ENCODE peak calls at places on chromosome 17, in four cellular contexts. X is H9, O is K562, Q is mammary epithelial cell. U is an unnamed sample. For H3K27me3 and H3K4me1, the result is how much of the 10 kb centered on the place peaks cover.

GRCh38 chr17:41692722-41693521 is 4.2 kb downstream of the EIF1 start:
- DNase-seq in X (no peak), O (no peak), Q (peak), U (peak)

GRCh38 chr17:73906896-73907600 is 262.8 kb upstream of the SDK2 start:
- DNase-seq in X (no peak), O (no peak), Q (no peak), U (no peak)

GRCh38 chr17:67435122-67435521 is 58.0 kb downstream of the PITPNC1 start:
- DNase-seq in X (no peak), O (no peak), Q (no peak), U (no peak)

GRCh38 chr17:3411070-3411469 is at the start of gene OR3A3:
- DNase-seq in X (no peak), O (no peak), Q (no peak), U (no peak)

GRCh38 chr17:1143573-1143972 is 36.2 kb downstream of the ABR start:
- DNase-seq in X (no peak), O (no peak), Q (no peak), U (peak)

GRCh38 chr17:30812218-30813177 is 12.0 kb downstream of the CRLF3 start:
- DNase-seq in X (no peak), O (no peak), Q (peak), U (peak)

GRCh38 chr17:69405096-69405495 is 9.4 kb upstream of the MAP2K6 start:
- DNase-seq in X (no peak), O (no peak), Q (no peak), U (no peak)

GRCh38 chr17:46777943-46778915 is 40.3 kb downstream of the WNT3 start:
- DNase-seq in X (no peak), O (peak), Q (no peak), U (no peak)

GRCh38 chr17:3433741-3434140 is at the start of gene OR1E2:
- DNase-seq in X (no peak), O (no peak), Q (no peak), U (no peak)

GRCh38 chr17:72118588-72119279 is 2.1 kb upstream of the SOX9 start:
- DNase-seq in X (peak), O (peak), Q (peak), U (peak)

GRCh38 chr17:69314246-69315030 is 12.5 kb downstream of the ABCA5 start:
- DNase-seq in X (no peak), O (no peak), Q (no peak), U (peak)

GRCh38 chr17:77439382-77440013 is 298.7 kb downstream of the SEC14L1 start:
- DNase-seq in X (no peak), O (no peak), Q (no peak), U (peak)

GRCh38 chr17:4944554-4945175 is 3.7 kb downstream of the PFN1 start:
- DNase-seq in X (peak), O (no peak), Q (no peak), U (no peak)

GRCh38 chr17:2511462-2512369 is at the start of gene METTL16:
- DNase-seq in X (peak), O (peak), Q (peak), U (peak)

GRCh38 chr17:43134774-43135453 is 9.8 kb upstream of the BRCA1 start:
- DNase-seq in X (peak), O (no peak), Q (no peak), U (no peak)

GRCh38 chr17:36001109-36001735 is at the start of gene CCL15:
- DNase-seq in X (peak), O (no peak), Q (no peak), U (no peak)

GRCh38 chr17:5502552-5502951 is 16.2 kb downstream of the MIS12 start:
- DNase-seq in X (no peak), O (no peak), Q (no peak), U (no peak)

GRCh38 chr17:78130439-78131101 is at the start of gene TMC8:
- DNase-seq in X (peak), O (peak), Q (no peak), U (no peak)

GRCh38 chr17:78745407-78746088 is 36.5 kb downstream of the CYTH1 start:
- DNase-seq in X (no peak), O (peak), Q (no peak), U (peak)

GRCh38 chr17:40086150-40087044 is 14.0 kb downstream of the NR1D1 start:
- DNase-seq in X (peak), O (peak), Q (no peak), U (peak)

GRCh38 chr17:13864551-13864950 is 204.8 kb upstream of the COX10 start:
- DNase-seq in X (no peak), O (no peak), Q (no peak), U (peak)

GRCh38 chr17:31654936-31655335 is 204.1 kb downstream of the COPRS start:
- DNase-seq in X (no peak), O (no peak), Q (peak), U (no peak)

GRCh38 chr17:45841883-45842525 is 2.7 kb upstream of the SPPL2C start:
- DNase-seq in X (no peak), O (no peak), Q (peak), U (no peak)

GRCh38 chr17:37791434-37791833 is 46.6 kb upstream of the HNF1B start:
- DNase-seq in X (peak), O (peak), Q (peak), U (no peak)

GRCh38 chr17:43530303-43531081 is 15.6 kb downstream of the ETV4 start:
- DNase-seq in X (peak), O (peak), Q (peak), U (peak)

GRCh38 chr17:77471984-77472836 is 331.4 kb downstream of the SEC14L1 start:
- DNase-seq in X (peak), O (peak), Q (peak), U (peak)

GRCh38 chr17:77824780-77825280 is 133.7 kb upstream of the TNRC6C start:
- DNase-seq in X (peak), O (no peak), Q (no peak), U (no peak)

GRCh38 chr17:8038954-8039610 is at the start of gene ALOX15B:
- DNase-seq in X (peak), O (no peak), Q (no peak), U (no peak)

GRCh38 chr17:19495828-19496227 is 37.8 kb upstream of the SLC47A1 start:
- DNase-seq in X (no peak), O (no peak), Q (no peak), U (no peak)

GRCh38 chr17:65698381-65699061 is 137.1 kb upstream of the AXIN2 start:
- DNase-seq in X (no peak), O (no peak), Q (no peak), U (peak)
- H3K9ac ChIP-seq in X (no peak), O (no peak), Q (no peak), U (no peak)

GRCh38 chr17:80478487-80479245 is 2.3 kb upstream of the NPTX1 start:
- DNase-seq in X (no peak), O (no peak), Q (no peak), U (peak)

GRCh38 chr17:80477647-80478478 is 1.5 kb upstream of the NPTX1 start:
- DNase-seq in X (peak), O (peak), Q (peak), U (peak)

GRCh38 chr17:80474933-80475915 is 1.2 kb downstream of the NPTX1 start:
- DNase-seq in X (no peak), O (no peak), Q (no peak), U (peak)

GRCh38 chr17:80475949-80476876 is at the start of gene NPTX1:
- DNase-seq in X (no peak), O (no peak), Q (no peak), U (peak)

GRCh38 chr17:80476877-80477646 is 655 bp upstream of the NPTX1 start:
- DNase-seq in X (no peak), O (no peak), Q (no peak), U (peak)
- H3K27me3 ChIP-seq in X (half or more), O (half or more), Q (half or more), U (under half)

GRCh38 chr17:47952181-47953021 is 5.3 kb downstream of the PRR15L start:
- DNase-seq in X (no peak), O (no peak), Q (no peak), U (no peak)
- H3K4me1 ChIP-seq in X (under half), O (under half), Q (under half), U (under half)

DNA sequence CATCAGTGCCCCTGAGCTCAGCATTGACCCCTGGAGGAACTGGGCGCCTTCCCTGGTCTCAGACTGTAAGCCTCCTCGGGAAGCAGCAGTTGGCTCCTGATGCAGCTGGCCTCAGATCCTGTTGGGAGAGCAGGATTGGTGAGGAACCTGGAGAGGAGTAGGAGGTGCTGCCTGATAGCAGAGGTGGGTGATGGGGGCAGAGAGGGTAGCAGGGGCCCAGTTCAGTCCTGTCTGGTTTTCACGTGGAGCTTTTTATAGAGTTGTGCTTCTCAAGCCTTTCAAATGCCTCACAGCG is 23.8 kb upstream of the ZNF750 start:
- DNase-seq in X (no peak), O (no peak), Q (no peak), U (no peak)
- H3K9ac ChIP-seq in X (no peak), O (peak), Q (no peak), U (no peak)

DNA sequence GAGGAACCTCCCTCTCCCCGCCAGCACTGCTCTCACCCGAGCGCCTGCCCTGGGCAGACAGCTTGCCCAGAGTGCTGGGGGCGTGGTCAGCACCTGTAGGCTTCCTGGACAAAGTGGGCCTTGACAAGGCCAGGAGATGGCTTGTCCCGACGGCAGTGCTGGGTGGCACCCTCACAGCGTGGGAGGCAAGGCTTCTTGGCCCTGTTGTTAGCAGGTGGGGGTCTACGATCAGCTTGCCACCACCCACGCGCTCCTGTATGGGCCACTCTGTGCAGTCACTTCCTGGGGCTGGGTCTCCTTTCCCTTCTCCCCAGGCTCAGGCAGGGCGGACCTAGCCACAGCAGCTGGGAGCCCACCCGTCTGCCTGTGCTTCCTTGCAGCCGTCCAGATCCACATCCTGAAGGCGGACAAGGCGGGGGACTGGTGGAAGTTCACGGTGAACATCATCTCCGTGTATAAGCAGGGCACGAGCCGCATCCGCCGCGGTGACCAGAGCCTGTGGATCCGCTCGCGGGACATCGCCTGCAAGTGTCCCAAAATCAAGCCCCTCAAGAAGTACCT is 218.0 kb downstream of the NTN1 start:
- DNase-seq in X (peak), O (no peak), Q (no peak), U (no peak)
- H3K27me3 ChIP-seq in X (under half), O (under half), Q (under half), U (under half)

GRCh38 chr17:82244413-82245140 is 15.7 kb downstream of the SLC16A3 start:
- DNase-seq in X (no peak), O (no peak), Q (no peak), U (peak)

GRCh38 chr17:82242977-82243647 is 14.3 kb downstream of the SLC16A3 start:
- DNase-seq in X (no peak), O (no peak), Q (peak), U (peak)

GRCh38 chr17:82242698-82242976 is 13.8 kb downstream of the SLC16A3 start:
- DNase-seq in X (no peak), O (no peak), Q (no peak), U (no peak)

GRCh38 chr17:82245144-82246039 is 16.6 kb downstream of the SLC16A3 start:
- DNase-seq in X (peak), O (no peak), Q (peak), U (no peak)

DNA sequence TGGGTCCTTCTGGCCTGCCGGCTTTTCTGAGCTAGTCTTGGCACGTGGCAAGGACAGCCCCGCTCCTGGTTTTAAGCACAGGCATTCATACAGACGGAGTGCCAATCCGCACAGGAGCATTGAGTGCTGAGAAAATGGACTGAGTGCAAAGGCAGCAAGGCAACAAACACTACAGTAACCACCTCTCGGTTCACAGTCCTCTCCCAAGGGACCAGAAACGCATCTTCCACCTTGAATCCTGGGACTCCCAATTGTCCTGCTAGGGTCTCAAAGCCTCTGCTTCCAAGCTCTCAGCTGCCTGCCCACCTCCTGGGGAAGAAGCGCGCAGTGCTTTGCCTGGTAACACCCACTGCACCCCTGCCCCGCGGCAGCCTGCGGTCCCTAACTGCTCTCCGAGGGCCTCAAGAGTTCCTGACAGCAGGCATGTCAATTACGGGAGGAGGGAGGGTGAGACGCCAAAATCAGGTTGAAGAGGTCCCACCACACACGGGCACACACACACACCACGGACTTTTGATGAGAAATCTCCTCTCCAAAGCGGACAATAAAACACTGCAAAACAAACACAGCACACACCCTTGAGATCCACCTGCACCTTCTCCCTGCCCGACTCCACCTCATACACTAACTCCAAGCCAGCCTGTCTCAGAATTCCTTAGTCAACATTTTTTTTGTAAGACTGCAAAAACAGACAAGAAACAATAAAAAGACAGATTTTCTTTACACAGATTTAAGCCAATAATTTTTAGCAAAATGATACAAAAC is 15.0 kb downstream of the SLC16A3 start:
- DNase-seq in X (no peak), O (no peak), Q (no peak), U (no peak)
- H3K4me1 ChIP-seq in X (under half), O (half or more), Q (half or more), U (half or more)

GRCh38 chr17:21252875-21253645 is at the start of gene NATD1:
- DNase-seq in X (peak), O (peak), Q (peak), U (peak)
- H3K9ac ChIP-seq in X (no peak), O (peak), Q (peak), U (peak)